ENCODE peak calls at places on chromosome 16, in five cellular contexts. One of them, this sample, is unnamed.

GRCh38 chr16:57998484-57998883 is 2.0 kb downstream of the ZNF319 start:
- DNase-seq in stimulated activated CD4-positive, alpha-beta T cell treated with anti-CD3 and anti-CD28 coated beads, TNF-alpha, amount 100 ng/mL, for 1 hour: peak
- DNase-seq in stimulated activated effector memory CD8-positive, alpha-beta T cell treated with anti-CD3 and anti-CD28 coated beads, Interleukin-12 subunit alpha, Interleukin-12 subunit beta, amount 100 ng/mL, for 72 hours: peak
- DNase-seq in DMS79: no peak
- DNase-seq in germinal center: no peak
- DNase-seq in this sample: no peak

GRCh38 chr16:20114356-20114755 is 40.7 kb upstream of the GPR139 start:
- DNase-seq in stimulated activated CD4-positive, alpha-beta T cell treated with anti-CD3 and anti-CD28 coated beads, TNF-alpha, amount 100 ng/mL, for 1 hour: no peak
- DNase-seq in stimulated activated effector memory CD8-positive, alpha-beta T cell treated with anti-CD3 and anti-CD28 coated beads, Interleukin-12 subunit alpha, Interleukin-12 subunit beta, amount 100 ng/mL, for 72 hours: no peak
- DNase-seq in DMS79: no peak
- DNase-seq in germinal center: no peak
- DNase-seq in this sample: no peak

GRCh38 chr16:4957720-4958509 is at the start of gene SEC14L5:
- DNase-seq in stimulated activated CD4-positive, alpha-beta T cell treated with anti-CD3 and anti-CD28 coated beads, TNF-alpha, amount 100 ng/mL, for 1 hour: peak
- DNase-seq in stimulated activated effector memory CD8-positive, alpha-beta T cell treated with anti-CD3 and anti-CD28 coated beads, Interleukin-12 subunit alpha, Interleukin-12 subunit beta, amount 100 ng/mL, for 72 hours: peak
- DNase-seq in DMS79: peak
- DNase-seq in germinal center: peak
- DNase-seq in this sample: peak

GRCh38 chr16:86499889-86500707 is 10.2 kb upstream of the FOXF1 start:
- DNase-seq in stimulated activated CD4-positive, alpha-beta T cell treated with anti-CD3 and anti-CD28 coated beads, TNF-alpha, amount 100 ng/mL, for 1 hour: no peak
- DNase-seq in stimulated activated effector memory CD8-positive, alpha-beta T cell treated with anti-CD3 and anti-CD28 coated beads, Interleukin-12 subunit alpha, Interleukin-12 subunit beta, amount 100 ng/mL, for 72 hours: no peak
- DNase-seq in DMS79: no peak
- DNase-seq in germinal center: no peak
- DNase-seq in this sample: no peak

GRCh38 chr16:84584678-84585077 is 33.2 kb downstream of the COTL1 start:
- DNase-seq in stimulated activated CD4-positive, alpha-beta T cell treated with anti-CD3 and anti-CD28 coated beads, TNF-alpha, amount 100 ng/mL, for 1 hour: no peak
- DNase-seq in stimulated activated effector memory CD8-positive, alpha-beta T cell treated with anti-CD3 and anti-CD28 coated beads, Interleukin-12 subunit alpha, Interleukin-12 subunit beta, amount 100 ng/mL, for 72 hours: no peak
- DNase-seq in DMS79: no peak
- DNase-seq in germinal center: no peak
- DNase-seq in this sample: no peak

GRCh38 chr16:65372171-65372570 is 250.3 kb upstream of the CDH11 start:
- DNase-seq in stimulated activated CD4-positive, alpha-beta T cell treated with anti-CD3 and anti-CD28 coated beads, TNF-alpha, amount 100 ng/mL, for 1 hour: no peak
- DNase-seq in stimulated activated effector memory CD8-positive, alpha-beta T cell treated with anti-CD3 and anti-CD28 coated beads, Interleukin-12 subunit alpha, Interleukin-12 subunit beta, amount 100 ng/mL, for 72 hours: no peak
- DNase-seq in DMS79: no peak
- DNase-seq in germinal center: no peak
- DNase-seq in this sample: no peak

GRCh38 chr16:48113471-48113870 is 42.3 kb downstream of the ABCC12 start:
- DNase-seq in stimulated activated CD4-positive, alpha-beta T cell treated with anti-CD3 and anti-CD28 coated beads, TNF-alpha, amount 100 ng/mL, for 1 hour: no peak
- DNase-seq in stimulated activated effector memory CD8-positive, alpha-beta T cell treated with anti-CD3 and anti-CD28 coated beads, Interleukin-12 subunit alpha, Interleukin-12 subunit beta, amount 100 ng/mL, for 72 hours: no peak
- DNase-seq in DMS79: no peak
- DNase-seq in germinal center: no peak
- DNase-seq in this sample: no peak

GRCh38 chr16:17827313-17827712 is 356.6 kb upstream of the XYLT1 start:
- DNase-seq in stimulated activated CD4-positive, alpha-beta T cell treated with anti-CD3 and anti-CD28 coated beads, TNF-alpha, amount 100 ng/mL, for 1 hour: no peak
- DNase-seq in stimulated activated effector memory CD8-positive, alpha-beta T cell treated with anti-CD3 and anti-CD28 coated beads, Interleukin-12 subunit alpha, Interleukin-12 subunit beta, amount 100 ng/mL, for 72 hours: no peak
- DNase-seq in DMS79: no peak
- DNase-seq in germinal center: no peak
- DNase-seq in this sample: no peak

GRCh38 chr16:67542464-67542863 is 13.8 kb downstream of the RIPOR1 start:
- DNase-seq in stimulated activated CD4-positive, alpha-beta T cell treated with anti-CD3 and anti-CD28 coated beads, TNF-alpha, amount 100 ng/mL, for 1 hour: peak
- DNase-seq in stimulated activated effector memory CD8-positive, alpha-beta T cell treated with anti-CD3 and anti-CD28 coated beads, Interleukin-12 subunit alpha, Interleukin-12 subunit beta, amount 100 ng/mL, for 72 hours: no peak
- DNase-seq in DMS79: no peak
- DNase-seq in germinal center: peak
- DNase-seq in this sample: peak

GRCh38 chr16:88019847-88020512 is 68.7 kb downstream of the BANP start:
- DNase-seq in stimulated activated CD4-positive, alpha-beta T cell treated with anti-CD3 and anti-CD28 coated beads, TNF-alpha, amount 100 ng/mL, for 1 hour: no peak
- DNase-seq in stimulated activated effector memory CD8-positive, alpha-beta T cell treated with anti-CD3 and anti-CD28 coated beads, Interleukin-12 subunit alpha, Interleukin-12 subunit beta, amount 100 ng/mL, for 72 hours: no peak
- DNase-seq in DMS79: no peak
- DNase-seq in germinal center: no peak
- DNase-seq in this sample: no peak

GRCh38 chr16:23796941-23797340 is 38.8 kb upstream of the PRKCB start:
- DNase-seq in stimulated activated CD4-positive, alpha-beta T cell treated with anti-CD3 and anti-CD28 coated beads, TNF-alpha, amount 100 ng/mL, for 1 hour: no peak
- DNase-seq in stimulated activated effector memory CD8-positive, alpha-beta T cell treated with anti-CD3 and anti-CD28 coated beads, Interleukin-12 subunit alpha, Interleukin-12 subunit beta, amount 100 ng/mL, for 72 hours: no peak
- DNase-seq in DMS79: no peak
- DNase-seq in germinal center: no peak
- DNase-seq in this sample: no peak

This sample was measured in activated B cell treated with CpG ODN at 0.5 μM for 24 hours.